ENCODE peak calls at places on chromosomes 1 and 21, in ten cellular contexts. G is IMR-90, Q is testis, C is stomach, Z is adrenal gland, S is HCT116, I is ovary, H is A549, D is body of pancreas, T is Peyer's patch. Y is an unnamed sample. For H3K4me1, the result is how much of the 10 kb centered on the place peaks cover.

GRCh38 chr1:218588555-218589172 is 243.5 kb downstream of the TGFB2 start:
- DNase-seq in C (no peak), G (no peak), I (no peak), H (no peak), T (no peak), S (no peak), Z (no peak), D (no peak), Q (no peak), Y (no peak)

GRCh38 chr21:36841866-36842265 is 124.6 kb downstream of the HLCS start:
- DNase-seq in H (no peak), I (no peak), Q (no peak), D (no peak), T (no peak), C (no peak), G (peak), Z (no peak), S (no peak), Y (no peak)

GRCh38 chr1:77447669-77448068 is 165.8 kb downstream of the AK5 start:
- DNase-seq in I (no peak), T (no peak), C (no peak), H (peak), Q (no peak), G (no peak), D (no peak), S (no peak), Z (no peak), Y (no peak)

GRCh38 chr1:65255088-65256050 is 54.0 kb upstream of the DNAJC6 start:
- DNase-seq in D (no peak), G (no peak), Z (no peak), T (no peak), H (no peak), Q (peak), S (no peak), I (peak), C (no peak), Y (no peak)

GRCh38 chr1:231209531-231209930 is 31.5 kb upstream of the GNPAT start:
- DNase-seq in C (no peak), Z (no peak), H (no peak), S (no peak), G (no peak), T (no peak), Q (no peak), I (no peak), D (no peak), Y (no peak)

GRCh38 chr1:205938682-205939081 is 4.6 kb downstream of the SLC26A9 start:
- DNase-seq in H (no peak), C (no peak), Z (no peak), T (no peak), Q (no peak), D (no peak), G (no peak), S (no peak), I (no peak), Y (no peak)

GRCh38 chr1:203644661-203645510 is 18.3 kb downstream of the ATP2B4 start:
- DNase-seq in T (no peak), Z (no peak), D (no peak), I (no peak), H (no peak), Q (no peak), S (no peak), G (peak), C (no peak), Y (no peak)

GRCh38 chr1:208051651-208052050 is 140.7 kb upstream of the CD34 start:
- DNase-seq in H (no peak), G (no peak), S (no peak), Q (no peak), Z (no peak), T (no peak), I (no peak), C (no peak), D (no peak), Y (no peak)

GRCh38 chr1:73820843-73821242 is 377.1 kb downstream of the LRRIQ3 start:
- DNase-seq in C (no peak), H (no peak), I (no peak), Z (no peak), G (no peak), Q (no peak), S (no peak), D (no peak), T (no peak), Y (no peak)
- H3K27ac ChIP-seq in C (no peak), H (no peak), I (no peak), Z (no peak), G (no peak), Q (no peak), S (no peak), D (no peak), T (no peak), Y (no peak)

GRCh38 chr1:117392776-117393175 is 25.5 kb downstream of the MAN1A2 start:
- DNase-seq in Q (no peak), Z (no peak), S (no peak), H (no peak), C (no peak), T (no peak), D (no peak), G (no peak), I (no peak), Y (no peak)

GRCh38 chr1:117388328-117388727 is 21.1 kb downstream of the MAN1A2 start:
- DNase-seq in C (no peak), H (no peak), T (no peak), I (no peak), G (no peak), Z (no peak), S (no peak), D (no peak), Q (no peak), Y (no peak)

GRCh38 chr1:117387060-117387633 is 19.9 kb downstream of the MAN1A2 start:
- DNase-seq in I (no peak), D (no peak), Q (no peak), C (no peak), T (no peak), G (no peak), Z (no peak), H (no peak), S (no peak), Y (no peak)

GRCh38 chr1:117389779-117390178 is 22.5 kb downstream of the MAN1A2 start:
- DNase-seq in S (no peak), Z (no peak), G (no peak), Q (no peak), T (no peak), C (no peak), I (no peak), H (no peak), D (no peak), Y (no peak)

DNA sequence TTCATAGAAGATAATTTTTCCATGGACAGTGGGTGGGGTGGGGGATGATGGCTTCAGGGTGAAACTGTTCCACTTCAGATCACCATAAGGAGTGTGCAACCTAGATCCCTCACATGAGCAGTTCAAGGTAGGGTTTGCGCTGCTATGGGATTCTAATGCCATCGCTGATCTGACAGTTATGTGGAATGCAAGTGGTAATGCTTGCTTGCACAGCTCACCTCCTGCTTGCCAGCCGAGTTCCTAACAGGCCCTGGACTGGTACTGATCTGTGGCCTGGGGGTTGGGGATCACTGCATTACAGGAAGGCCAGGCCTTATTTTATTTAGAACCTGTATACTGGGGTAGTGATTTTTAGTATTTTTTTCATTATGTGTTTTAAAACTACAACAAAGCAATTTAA is 22.0 kb downstream of the MAN1A2 start:
- DNase-seq in G (no peak), T (no peak), Z (no peak), C (no peak), S (no peak), Q (no peak), D (no peak), I (no peak), H (no peak), Y (no peak)
- H3K4me1 ChIP-seq in G (under half), T (under half), Z (under half), C (under half), S (under half), Q (under half), D (half or more), I (under half), H (under half), Y (half or more)

GRCh38 chr1:246724001-246724724 is at the start of gene SCCPDH:
- DNase-seq in Q (peak), I (peak), D (peak), S (no peak), H (peak), T (peak), Z (peak), C (peak), G (peak), Y (peak)
- TF ChIP-seq POLR2A in Q (no peak), I (no peak), D (peak), S (no peak), H (peak), T (peak), Z (peak), C (no peak), G (peak), Y (no peak)

GRCh38 chr1:61253912-61254628 is 171.7 kb downstream of the NFIA start:
- DNase-seq in H (no peak), Q (no peak), S (no peak), Z (no peak), G (no peak), C (no peak), I (no peak), D (no peak), T (no peak), Y (no peak)
- H3K27ac ChIP-seq in H (no peak), Q (no peak), S (no peak), Z (peak), G (no peak), C (peak), I (peak), D (peak), T (peak), Y (no peak)

GRCh38 chr1:26127235-26128163 is 15.9 kb downstream of the PDIK1L start:
- DNase-seq in C (no peak), H (no peak), I (no peak), D (no peak), T (no peak), Z (no peak), G (no peak), S (no peak), Q (no peak), Y (no peak)
- H3K4me1 ChIP-seq in C (under half), H (under half), I (under half), D (half or more), T (under half), Z (under half), G (under half), S (under half), Q (under half), Y (half or more)

DNA sequence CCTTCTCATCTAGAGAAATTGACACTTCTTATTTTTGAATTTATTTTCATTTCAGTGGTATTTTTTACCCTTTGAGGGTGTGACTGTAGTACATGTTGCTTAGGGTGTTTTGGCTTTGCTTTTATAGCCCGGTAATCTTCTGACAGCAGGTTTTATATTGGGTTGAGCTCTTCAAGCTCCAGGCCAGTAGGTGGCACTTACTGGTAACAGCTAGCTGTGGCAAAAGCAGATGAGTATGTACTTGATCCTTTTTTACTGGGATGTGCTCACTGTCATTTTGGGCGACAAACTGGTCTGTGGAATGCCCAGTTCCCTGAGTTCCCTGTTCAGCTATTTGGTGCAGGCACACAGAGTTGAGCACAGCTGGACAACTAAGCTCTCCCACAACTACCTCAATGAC is 916.2 kb upstream of the B3GALT2 start:
- DNase-seq in C (no peak), Z (no peak), H (peak), D (no peak), S (no peak), G (peak), T (no peak), Q (peak), I (no peak), Y (no peak)
- TF ChIP-seq POLR2A in C (no peak), Z (no peak), H (no peak), D (no peak), S (no peak), G (no peak), T (no peak), Q (no peak), I (no peak), Y (no peak)

GRCh38 chr1:21184266-21184665 is 7.6 kb upstream of the EIF4G3 start:
- DNase-seq in H (no peak), I (no peak), T (peak), Q (no peak), C (no peak), G (no peak), D (no peak), Z (no peak), S (no peak), Y (no peak)

GRCh38 chr1:21192284-21192683 is 15.6 kb upstream of the EIF4G3 start:
- DNase-seq in H (no peak), G (no peak), C (no peak), Z (no peak), D (no peak), I (no peak), T (no peak), Q (no peak), S (no peak), Y (no peak)

GRCh38 chr1:21185221-21185731 is 8.6 kb upstream of the EIF4G3 start:
- DNase-seq in S (no peak), Z (no peak), T (no peak), D (no peak), G (no peak), H (no peak), Q (no peak), C (no peak), I (no peak), Y (no peak)

DNA sequence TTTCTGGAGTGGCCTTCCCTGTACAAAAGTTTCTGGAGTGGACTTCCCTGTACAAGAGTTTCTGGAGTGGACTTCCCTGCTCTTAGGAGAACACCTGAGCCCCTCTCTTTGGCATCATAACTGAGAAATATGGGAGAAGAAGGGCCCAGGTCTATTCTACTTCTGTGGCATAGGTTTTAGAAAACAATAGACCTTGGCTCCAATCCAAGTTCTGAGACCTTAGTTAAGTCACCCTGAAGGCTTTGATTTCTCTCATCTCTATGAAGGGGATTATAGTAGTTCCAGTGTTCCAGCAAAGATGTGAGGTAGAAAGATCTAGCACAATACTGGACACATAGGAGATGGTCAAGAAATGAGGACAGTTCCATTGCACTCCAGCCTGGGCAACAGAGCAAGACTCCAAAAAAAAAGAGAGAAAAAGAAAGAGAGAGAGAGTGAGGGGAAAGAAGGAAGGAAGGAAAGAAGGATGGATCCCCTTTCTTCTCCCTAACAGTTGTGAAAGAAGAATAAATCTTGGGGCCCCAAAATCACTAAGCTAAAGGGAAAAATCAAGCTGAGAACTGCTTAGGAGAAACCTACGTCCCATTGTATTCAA is 13.3 kb upstream of the EIF4G3 start:
- DNase-seq in Z (no peak), H (no peak), D (no peak), G (no peak), C (no peak), I (no peak), S (no peak), Q (no peak), T (no peak), Y (no peak)
- H3K27ac ChIP-seq in Z (no peak), H (no peak), D (no peak), G (no peak), C (no peak), I (no peak), S (no peak), Q (no peak), T (no peak), Y (no peak)

GRCh38 chr1:25450894-25451293 is 20.2 kb downstream of the MACO1 start:
- DNase-seq in C (no peak), G (no peak), S (no peak), T (no peak), I (no peak), Q (no peak), Z (no peak), D (no peak), H (no peak), Y (no peak)
- H3K4me1 ChIP-seq in C (under half), G (under half), S (under half), T (under half), I (under half), Q (under half), Z (under half), D (under half), H (under half), Y (under half)

DNA sequence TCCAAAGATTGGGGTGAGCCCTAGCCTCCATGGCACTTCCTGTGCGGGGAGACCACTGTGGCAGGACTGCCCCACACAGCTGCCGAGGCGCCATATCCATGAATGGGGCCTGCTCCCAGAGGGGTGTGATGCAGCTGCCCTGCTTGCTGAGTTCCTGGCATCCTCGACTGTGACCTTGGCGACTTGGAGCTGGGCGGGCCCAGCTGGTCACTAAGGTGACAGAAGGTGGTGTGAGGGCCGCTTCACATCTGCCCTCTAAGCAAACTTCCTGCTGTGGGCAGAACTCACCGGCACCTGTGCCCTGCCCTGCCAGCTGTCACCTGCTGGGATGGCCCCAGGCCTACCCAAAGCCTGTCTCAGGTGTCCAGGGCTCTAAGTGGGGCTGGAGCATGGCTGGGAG is 9.0 kb downstream of the TMEM61 start:
- DNase-seq in S (no peak), Q (no peak), I (no peak), Z (peak), D (peak), C (peak), G (no peak), T (no peak), H (no peak), Y (no peak)
- TF ChIP-seq POLR2A in S (no peak), Q (no peak), I (no peak), Z (no peak), D (no peak), C (no peak), G (no peak), T (no peak), H (no peak), Y (no peak)